ENCODE peak calls at places on chromosomes 1 and 21, in four cellular contexts. One of them, this sample, is unnamed.

GRCh38 chr1:181044449-181044966 is 10.7 kb downstream of the MR1 start:
- DNase-seq in NT2/D1: no peak
- DNase-seq in endodermal cell: no peak
- DNase-seq in mesendoderm: no peak
- DNase-seq in this sample: no peak

GRCh38 chr1:4836574-4836973 is 182.2 kb downstream of the AJAP1 start:
- DNase-seq in mesendoderm: peak; percentile 2
- DNase-seq in NT2/D1: no peak
- DNase-seq in endodermal cell: peak; percentile 46
- DNase-seq in this sample: no peak

GRCh38 chr1:247316590-247317197 is 15.0 kb downstream of the ZNF496 start:
- DNase-seq in mesendoderm: no peak
- DNase-seq in NT2/D1: no peak
- DNase-seq in endodermal cell: no peak
- DNase-seq in this sample: no peak

GRCh38 chr1:1539310-1540014 is 962 bp downstream of the TMEM240 start:
- DNase-seq in NT2/D1: no peak
- DNase-seq in mesendoderm: peak; percentile 66
- DNase-seq in endodermal cell: peak; percentile 83
- DNase-seq in this sample: peak; percentile 41

GRCh38 chr1:162197615-162198497 is 128.4 kb downstream of the NOS1AP start:
- DNase-seq in NT2/D1: peak; percentile 87
- DNase-seq in endodermal cell: peak; percentile 77
- DNase-seq in mesendoderm: peak; percentile 63
- DNase-seq in this sample: no peak

GRCh38 chr1:116855220-116855619 is 54.5 kb upstream of the PTGFRN start:
- DNase-seq in NT2/D1: no peak
- DNase-seq in endodermal cell: peak; percentile 77
- DNase-seq in mesendoderm: peak; percentile 56
- DNase-seq in this sample: no peak

GRCh38 chr1:40477680-40478057 is 579 bp downstream of the ZFP69 start:
- DNase-seq in endodermal cell: no peak
- DNase-seq in NT2/D1: peak; percentile 15
- DNase-seq in mesendoderm: no peak
- DNase-seq in this sample: no peak

GRCh38 chr1:81312272-81312754 is 488.4 kb upstream of the ADGRL2 start:
- DNase-seq in NT2/D1: peak; percentile 63
- DNase-seq in endodermal cell: peak; percentile 73
- DNase-seq in mesendoderm: peak; percentile 33
- DNase-seq in this sample: no peak

GRCh38 chr1:20184997-20185833 is 681 bp upstream of the UBXN10 start:
- DNase-seq in mesendoderm: peak; percentile 55
- DNase-seq in NT2/D1: no peak
- DNase-seq in endodermal cell: no peak
- DNase-seq in this sample: no peak

DNA sequence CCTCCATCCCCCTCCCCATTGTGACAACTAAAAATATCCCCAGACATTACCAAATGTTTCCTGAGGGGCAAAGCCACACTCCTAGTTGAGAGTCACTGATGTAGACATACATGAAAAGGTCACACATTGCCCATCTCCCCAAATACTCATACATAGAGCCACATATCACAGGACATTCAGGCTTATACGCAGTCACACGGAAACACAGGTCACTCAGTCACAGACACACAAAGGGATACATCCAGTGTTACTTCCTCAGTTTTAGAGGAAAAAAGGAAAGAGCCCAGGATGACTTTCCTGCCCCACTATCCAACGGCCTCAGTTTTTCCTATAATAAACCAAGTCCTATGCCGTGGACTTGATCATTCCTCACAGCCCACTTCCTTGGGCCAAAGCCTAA is 1.9 kb downstream of the SLC39A1 start:
- DNase-seq in endodermal cell: no peak
- DNase-seq in mesendoderm: no peak
- DNase-seq in NT2/D1: no peak
- DNase-seq in this sample: no peak
- H3K9ac ChIP-seq in endodermal cell: peak overlapping the region; percentile 18
- H3K9ac ChIP-seq in mesendoderm: peak overlapping the region; percentile 98
- H3K9ac ChIP-seq in NT2/D1: peak overlapping the region; percentile 99
- H3K9ac ChIP-seq in this sample: no peak overlapping the region

DNA sequence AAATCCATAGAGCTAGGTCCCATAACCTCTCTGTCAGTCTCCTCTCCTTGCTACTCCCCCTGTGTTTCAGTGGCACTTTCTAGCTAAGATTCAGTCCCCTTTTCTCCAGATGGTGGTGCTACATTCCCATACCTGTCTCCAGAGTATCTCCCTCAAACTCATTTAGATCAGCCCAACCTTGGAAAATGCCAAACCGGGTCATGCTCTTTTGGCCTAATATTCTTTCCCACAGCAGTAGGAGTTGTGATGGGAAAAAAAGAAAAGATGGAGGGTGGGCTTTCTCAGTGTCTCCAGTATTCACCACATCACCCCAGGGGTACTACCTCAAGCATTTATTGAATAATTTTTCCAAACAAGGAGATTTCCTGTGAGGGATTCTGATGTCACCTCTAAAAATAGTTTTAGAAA is 3.2 kb upstream of the RXFP4 start:
- DNase-seq in endodermal cell: peak; percentile 73
- DNase-seq in mesendoderm: peak; percentile 89
- DNase-seq in NT2/D1: peak; percentile 81
- DNase-seq in this sample: peak; percentile 44
- H3K9ac ChIP-seq in endodermal cell: no peak overlapping the region
- H3K9ac ChIP-seq in mesendoderm: no peak overlapping the region
- H3K9ac ChIP-seq in NT2/D1: no peak overlapping the region
- H3K9ac ChIP-seq in this sample: no peak overlapping the region

DNA sequence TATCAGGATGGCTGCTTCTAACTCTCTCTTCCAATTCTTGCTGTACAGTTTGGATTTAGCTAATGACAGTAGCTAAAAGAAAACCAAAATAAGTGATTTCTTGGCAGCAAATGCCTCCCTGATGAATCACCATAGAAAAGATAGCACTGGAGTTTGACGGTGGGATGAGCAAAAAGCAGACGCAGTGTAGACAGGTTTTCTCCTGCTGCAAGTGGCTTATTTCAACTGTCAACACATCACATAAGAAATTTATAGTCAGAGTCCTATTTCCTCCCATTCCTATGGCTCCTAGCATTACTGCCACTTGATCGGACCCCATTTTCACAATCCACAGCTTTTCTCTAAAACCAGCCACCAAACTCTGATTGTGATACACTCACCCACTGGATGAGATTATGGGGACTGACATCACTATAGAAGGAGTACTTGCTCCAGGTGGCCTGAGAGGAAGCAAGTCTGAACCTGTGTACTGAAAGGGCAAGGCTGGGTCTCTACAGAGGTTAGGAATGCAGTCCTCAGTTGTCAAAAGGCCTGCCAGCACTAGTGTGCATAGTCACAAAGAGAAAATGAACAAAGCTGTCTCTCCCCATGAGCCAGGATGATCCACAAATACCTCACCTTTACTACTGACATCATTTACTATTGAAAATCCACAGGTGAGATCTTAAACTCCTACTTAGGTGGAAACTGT is 359.8 kb downstream of the LTN1 start:
- DNase-seq in NT2/D1: peak; percentile 11
- DNase-seq in endodermal cell: no peak
- DNase-seq in mesendoderm: no peak
- DNase-seq in this sample: peak; percentile 31
- H3K9ac ChIP-seq in NT2/D1: no peak overlapping the region
- H3K9ac ChIP-seq in endodermal cell: no peak overlapping the region
- H3K9ac ChIP-seq in mesendoderm: no peak overlapping the region
- H3K9ac ChIP-seq in this sample: no peak overlapping the region

GRCh38 chr1:172885411-172885810 is 165.3 kb downstream of the TNFSF18 start:
- DNase-seq in mesendoderm: no peak
- DNase-seq in NT2/D1: no peak
- DNase-seq in endodermal cell: no peak
- DNase-seq in this sample: no peak
- H3K9ac ChIP-seq in mesendoderm: no peak overlapping the region
- H3K9ac ChIP-seq in NT2/D1: no peak overlapping the region
- H3K9ac ChIP-seq in endodermal cell: no peak overlapping the region
- H3K9ac ChIP-seq in this sample: no peak overlapping the region

DNA sequence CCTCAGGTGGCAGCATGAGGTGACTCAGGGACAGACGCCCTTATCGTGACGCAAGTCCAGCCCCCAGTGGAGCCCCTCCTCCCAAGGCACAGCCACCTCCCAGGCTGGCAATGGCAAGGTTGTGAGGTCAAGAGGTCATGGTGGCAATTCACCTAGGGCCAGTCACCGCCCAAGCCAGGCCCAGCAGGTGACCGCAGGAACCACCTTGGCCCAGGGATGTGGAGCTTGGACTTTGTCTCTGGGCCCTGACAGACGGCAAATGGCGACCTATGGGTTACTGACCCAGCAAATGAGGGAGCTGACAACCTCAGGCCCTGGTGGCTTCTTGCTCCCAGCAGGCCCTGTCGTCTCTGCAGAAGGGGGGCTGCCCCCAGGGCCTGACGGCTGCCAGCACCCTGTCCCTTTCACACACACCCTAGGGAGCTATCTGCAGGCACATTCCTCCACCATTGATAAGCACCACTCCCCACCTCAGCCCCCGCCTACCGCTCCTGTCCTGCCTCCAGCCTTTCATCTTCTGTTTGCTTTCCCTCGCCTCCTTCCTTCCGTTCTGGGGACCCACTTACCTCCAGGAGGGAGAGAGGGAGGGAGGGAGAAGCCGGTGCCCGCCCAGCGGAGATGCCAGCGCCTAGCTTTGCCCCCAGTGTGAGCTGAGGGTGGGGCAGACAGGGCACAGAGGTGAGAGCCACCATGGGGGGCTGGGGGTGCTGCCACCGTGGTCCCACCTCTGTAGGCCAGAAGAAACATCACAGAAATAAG is 12.1 kb downstream of the EPHA2 start:
- DNase-seq in NT2/D1: no peak
- DNase-seq in endodermal cell: peak; percentile 70
- DNase-seq in mesendoderm: no peak
- DNase-seq in this sample: no peak
- H3K9ac ChIP-seq in NT2/D1: no peak overlapping the region
- H3K9ac ChIP-seq in endodermal cell: peak overlapping the region; percentile 17
- H3K9ac ChIP-seq in mesendoderm: no peak overlapping the region
- H3K9ac ChIP-seq in this sample: no peak overlapping the region

DNA sequence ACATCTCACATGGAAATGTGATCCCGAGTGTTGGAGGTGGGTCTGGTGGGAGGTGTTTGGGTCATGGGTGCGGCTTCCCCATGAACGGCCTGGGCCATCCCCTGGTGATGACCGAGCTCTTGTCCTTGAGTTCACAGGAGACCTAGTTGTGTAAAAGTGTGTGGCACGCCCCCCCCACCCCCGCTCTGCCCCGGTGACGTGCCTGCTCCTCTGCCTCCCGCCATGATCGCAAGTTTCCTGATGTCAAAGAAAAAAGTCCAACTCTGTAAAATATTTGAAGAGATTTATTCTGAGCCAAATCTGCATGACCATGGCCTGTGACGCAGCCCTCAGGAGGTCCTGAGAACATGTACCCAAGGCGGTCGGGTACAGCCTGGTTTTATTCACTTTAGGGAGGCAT is 125.1 kb upstream of the COL6A1 start:
- DNase-seq in endodermal cell: peak; percentile 16
- DNase-seq in NT2/D1: no peak
- DNase-seq in mesendoderm: no peak
- DNase-seq in this sample: no peak
- H3K9ac ChIP-seq in endodermal cell: no peak overlapping the region
- H3K9ac ChIP-seq in NT2/D1: no peak overlapping the region
- H3K9ac ChIP-seq in mesendoderm: no peak overlapping the region
- H3K9ac ChIP-seq in this sample: no peak overlapping the region

DNA sequence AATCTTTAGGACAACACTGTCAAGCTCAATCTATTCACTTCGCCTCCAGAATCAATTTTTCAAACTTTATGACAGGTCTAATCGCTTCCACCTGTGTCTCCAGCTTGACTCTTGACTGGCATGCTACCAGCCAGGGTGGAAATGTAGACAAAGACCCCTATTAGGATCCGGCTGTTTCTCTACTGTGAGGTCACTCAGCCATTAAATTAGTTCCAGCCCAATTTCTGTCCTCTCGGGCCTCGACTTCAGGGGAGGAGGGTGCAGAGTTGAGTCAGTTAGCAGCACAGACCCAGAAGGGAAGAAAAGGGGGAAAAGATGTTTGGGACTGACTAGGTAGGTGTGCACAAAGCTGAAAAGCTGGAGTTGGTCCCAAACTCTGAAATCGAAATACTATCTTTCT is 78.5 kb downstream of the HLCS start:
- DNase-seq in endodermal cell: no peak
- DNase-seq in mesendoderm: no peak
- DNase-seq in NT2/D1: no peak
- DNase-seq in this sample: peak; percentile 62
- H3K9ac ChIP-seq in endodermal cell: no peak overlapping the region
- H3K9ac ChIP-seq in mesendoderm: no peak overlapping the region
- H3K9ac ChIP-seq in NT2/D1: no peak overlapping the region
- H3K9ac ChIP-seq in this sample: no peak overlapping the region